ENCODE peak calls at places on chromosomes 16 and 17, in five cellular contexts. F is body of pancreas, W is adrenal gland, R is Panc1, B is lower lobe of right lung. X is an unnamed sample. For H3K27me3 and H3K9me3, the result is how much of the 10 kb centered on the place peaks cover.

GRCh38 chr17:64061157-64061898 is 40.9 kb upstream of the ICAM2 start:
- DNase-seq in B (no peak), R (no peak), F (no peak), W (no peak), X (no peak)

GRCh38 chr16:89324056-89325010 is 106.8 kb downstream of the ZNF778 start:
- DNase-seq in R (no peak), B (peak), F (no peak), W (no peak), X (no peak)

GRCh38 chr16:87434146-87434667 is 42.1 kb downstream of the MAP1LC3B start:
- DNase-seq in W (no peak), R (no peak), B (no peak), F (no peak), X (no peak)

GRCh38 chr16:78676351-78676750 is 576.9 kb downstream of the WWOX start:
- DNase-seq in F (no peak), R (no peak), B (no peak), W (no peak), X (no peak)

GRCh38 chr17:30550512-30551273 is 73.5 kb downstream of the GOSR1 start:
- DNase-seq in W (no peak), F (no peak), B (no peak), R (no peak), X (no peak)

GRCh38 chr17:27207073-27207511 is 86.8 kb upstream of the WSB1 start:
- DNase-seq in R (peak), F (no peak), B (no peak), W (no peak), X (peak)

GRCh38 chr16:86664518-86665318 is 86.4 kb downstream of the FOXL1 start:
- DNase-seq in F (peak), B (no peak), R (peak), W (no peak), X (peak)

GRCh38 chr17:80868022-80868609 is 123.5 kb upstream of the CHMP6 start:
- DNase-seq in R (no peak), W (no peak), B (peak), F (no peak), X (no peak)

GRCh38 chr17:2755941-2756724 is 6.7 kb upstream of the CCDC92B start:
- DNase-seq in R (no peak), F (peak), W (no peak), B (no peak), X (no peak)

GRCh38 chr16:974606-975312 is 4.0 kb upstream of the LMF1 start:
- DNase-seq in R (no peak), W (peak), F (peak), B (no peak), X (no peak)

GRCh38 chr17:48622857-48623256 is 3.3 kb downstream of the HOXB9 start:
- DNase-seq in W (no peak), F (no peak), R (no peak), B (no peak), X (no peak)

GRCh38 chr16:56066617-56067016 is 124.7 kb upstream of the GNAO1 start:
- DNase-seq in B (no peak), F (no peak), R (no peak), W (no peak), X (no peak)

GRCh38 chr16:85416267-85417109 is 196.6 kb upstream of the GSE1 start:
- DNase-seq in B (peak), R (no peak), W (no peak), F (peak), X (peak)

GRCh38 chr17:66437466-66438026 is 135.1 kb downstream of the PRKCA start:
- DNase-seq in B (no peak), R (no peak), W (no peak), F (no peak), X (no peak)

GRCh38 chr17:28476076-28476475 is 2.6 kb downstream of the SLC13A2 start:
- DNase-seq in F (no peak), R (no peak), B (no peak), W (no peak), X (no peak)

DNA sequence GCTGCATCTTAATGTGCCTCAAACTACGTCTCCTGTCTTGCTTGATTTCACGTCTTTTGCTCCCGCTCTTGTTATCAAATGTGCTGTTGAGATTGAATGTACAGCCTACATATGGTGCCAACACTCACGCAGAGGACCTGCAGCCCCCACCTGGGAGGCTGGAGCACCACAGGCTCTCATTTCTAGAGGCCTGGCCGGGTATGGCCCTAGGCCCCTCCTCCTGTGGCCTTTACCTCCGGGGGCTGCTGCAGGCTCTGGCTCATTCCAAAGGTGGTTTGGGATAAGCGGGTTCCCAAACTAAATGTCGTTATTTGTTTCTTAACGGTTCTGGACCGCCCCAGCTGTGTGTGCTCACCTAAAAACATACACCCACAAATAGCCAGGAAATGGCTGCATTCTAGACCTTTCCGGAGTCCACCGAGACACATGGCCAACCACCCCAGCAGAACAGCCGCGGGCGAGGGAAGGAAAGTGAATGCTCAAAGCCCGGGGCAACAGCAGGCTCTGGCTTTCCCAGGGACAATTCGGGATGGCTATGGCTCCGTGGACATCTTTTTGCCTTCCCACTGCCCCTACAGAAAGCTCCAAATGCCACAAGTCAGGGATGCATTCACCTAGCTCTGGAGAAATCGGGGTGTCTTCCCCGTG is 105.9 kb downstream of the ENGASE start:
- DNase-seq in F (no peak), B (no peak), W (no peak), R (no peak), X (no peak)
- H3K27me3 ChIP-seq in F (under half), B (half or more), W (under half), R (under half), X (under half)

GRCh38 chr17:68325961-68326360 is 34.7 kb downstream of the ARSG start:
- DNase-seq in W (no peak), F (no peak), R (no peak), B (no peak), X (no peak)

GRCh38 chr17:68326681-68327080 is 35.4 kb downstream of the ARSG start:
- DNase-seq in R (no peak), W (no peak), B (no peak), F (no peak), X (no peak)

GRCh38 chr17:68328676-68329075 is 37.4 kb downstream of the ARSG start:
- DNase-seq in W (no peak), F (no peak), B (no peak), R (no peak), X (no peak)

GRCh38 chr17:68327823-68328557 is 36.7 kb downstream of the ARSG start:
- DNase-seq in B (no peak), R (no peak), F (no peak), W (no peak), X (no peak)

DNA sequence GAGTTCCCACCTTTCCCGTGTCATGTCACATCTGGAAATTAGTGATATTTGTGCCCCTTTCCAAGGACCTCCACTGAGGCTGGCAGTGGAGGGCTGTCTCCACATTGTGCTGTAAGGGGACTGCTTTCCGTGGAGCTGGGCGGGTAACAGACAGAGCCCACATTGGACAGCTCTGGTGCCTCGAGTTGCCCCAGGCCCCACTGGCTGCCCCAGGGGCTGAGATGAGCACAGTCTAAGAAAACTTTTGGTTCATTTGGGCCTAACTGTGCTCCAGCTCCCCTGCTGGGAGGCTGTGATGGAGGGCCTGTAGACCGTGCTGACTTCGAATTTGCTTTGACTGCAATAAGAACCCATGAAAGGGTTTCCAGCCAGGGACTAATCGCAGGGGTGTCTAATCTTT is 38.0 kb downstream of the ARSG start:
- DNase-seq in W (no peak), R (no peak), B (no peak), F (no peak), X (no peak)
- H3K9me3 ChIP-seq in W (under half), R (under half), B (under half), F (under half), X (under half)

GRCh38 chr17:32266389-32267269 is 997 bp downstream of the RHBDL3 start:
- DNase-seq in W (peak), R (no peak), F (no peak), B (peak), X (no peak)

GRCh38 chr17:32265896-32266388 is 310 bp downstream of the RHBDL3 start:
- DNase-seq in B (no peak), F (no peak), W (no peak), R (no peak), X (no peak)

GRCh38 chr17:32264823-32265191 is 825 bp upstream of the RHBDL3 start:
- DNase-seq in F (no peak), W (no peak), R (no peak), B (peak), X (no peak)

GRCh38 chr17:32264140-32264799 is 1.4 kb upstream of the RHBDL3 start:
- DNase-seq in W (no peak), F (no peak), B (peak), R (no peak), X (no peak)

DNA sequence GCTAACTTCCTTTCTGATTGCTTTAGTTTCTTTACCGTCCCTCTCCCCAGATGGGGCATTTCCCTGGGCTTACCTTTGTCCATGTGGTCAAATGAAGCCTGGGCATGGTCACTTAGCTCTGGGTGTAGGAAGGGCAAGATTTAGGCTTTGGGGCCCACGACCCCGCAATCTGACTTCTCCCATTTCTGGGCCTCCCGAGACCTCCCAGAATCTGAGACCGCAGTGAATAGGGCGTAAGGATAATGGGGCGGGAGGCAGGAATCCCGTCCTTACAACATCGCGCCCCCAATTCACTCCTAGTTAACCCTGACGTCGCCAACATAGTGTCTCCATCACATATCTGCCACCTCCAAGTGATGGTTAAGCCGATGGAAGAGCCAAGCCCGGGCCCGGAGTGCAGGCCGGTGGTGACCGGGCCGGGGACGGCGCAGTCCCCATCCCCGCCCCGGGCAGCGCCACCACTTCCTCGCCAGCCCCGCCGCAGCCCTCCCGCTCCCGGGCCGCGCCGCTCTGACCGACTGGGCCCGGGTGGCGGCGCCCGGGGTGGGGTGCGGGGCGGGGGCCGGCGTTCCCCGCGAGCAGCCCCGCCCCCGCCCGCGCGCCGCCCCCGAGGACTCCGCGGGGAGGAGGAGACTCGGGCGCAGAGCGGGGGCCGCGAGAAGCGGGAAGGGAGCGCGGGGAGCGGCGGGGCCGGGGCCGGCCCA is at the start of gene RHBDL3:
- DNase-seq in F (no peak), W (peak), R (no peak), B (peak), X (no peak)
- H3K4me3 ChIP-seq in F (peak), W (peak), R (peak), B (peak), X (peak)

GRCh38 chr17:55661963-55662834 is 60.5 kb downstream of the TMEM100 start:
- DNase-seq in R (no peak), W (no peak), F (no peak), B (no peak), X (no peak)

GRCh38 chr17:55659661-55660060 is 63.0 kb downstream of the TMEM100 start:
- DNase-seq in F (no peak), W (no peak), B (no peak), R (no peak), X (no peak)

GRCh38 chr17:55663395-55663794 is 59.3 kb downstream of the TMEM100 start:
- DNase-seq in R (no peak), W (no peak), B (no peak), F (no peak), X (no peak)

GRCh38 chr17:55661359-55661758 is 61.3 kb downstream of the TMEM100 start:
- DNase-seq in F (no peak), R (no peak), W (no peak), B (no peak), X (no peak)

DNA sequence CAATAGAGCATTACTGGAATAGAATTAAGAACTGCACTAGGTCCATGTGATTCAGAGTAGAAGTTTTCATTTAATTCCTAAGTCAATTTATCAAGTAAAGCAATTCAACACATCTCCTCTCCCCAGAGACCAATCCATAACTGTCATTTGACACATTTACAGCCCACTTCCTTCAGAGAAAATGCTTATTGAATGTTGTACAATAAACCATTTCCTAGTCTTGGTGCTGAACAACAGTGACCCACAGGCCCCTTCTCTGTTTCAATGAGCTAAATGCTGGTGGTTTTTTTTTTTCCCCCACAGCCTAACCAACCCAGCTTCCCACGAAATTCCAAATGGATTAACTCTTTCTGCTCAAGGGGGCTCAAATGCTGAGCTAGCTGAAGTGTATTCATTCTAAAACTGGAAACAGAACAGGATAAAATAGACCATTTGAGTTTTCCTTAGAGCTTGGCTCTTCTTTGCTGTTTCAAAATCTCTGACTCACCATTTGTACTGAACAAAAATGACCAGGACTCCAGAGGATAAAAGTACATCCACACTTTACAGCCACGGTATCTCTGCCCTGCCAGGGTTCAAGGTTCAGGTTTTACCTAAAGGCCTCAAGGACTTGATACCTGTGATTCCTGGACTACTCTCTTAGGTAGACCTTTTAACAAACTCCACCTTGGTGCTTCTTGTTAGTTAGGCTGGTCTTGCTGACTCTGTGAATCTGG is 62.3 kb downstream of the TMEM100 start:
- DNase-seq in W (no peak), F (no peak), B (no peak), R (no peak), X (peak)
- H3K27me3 ChIP-seq in W (under half), F (under half), B (under half), R (under half), X (under half)

DNA sequence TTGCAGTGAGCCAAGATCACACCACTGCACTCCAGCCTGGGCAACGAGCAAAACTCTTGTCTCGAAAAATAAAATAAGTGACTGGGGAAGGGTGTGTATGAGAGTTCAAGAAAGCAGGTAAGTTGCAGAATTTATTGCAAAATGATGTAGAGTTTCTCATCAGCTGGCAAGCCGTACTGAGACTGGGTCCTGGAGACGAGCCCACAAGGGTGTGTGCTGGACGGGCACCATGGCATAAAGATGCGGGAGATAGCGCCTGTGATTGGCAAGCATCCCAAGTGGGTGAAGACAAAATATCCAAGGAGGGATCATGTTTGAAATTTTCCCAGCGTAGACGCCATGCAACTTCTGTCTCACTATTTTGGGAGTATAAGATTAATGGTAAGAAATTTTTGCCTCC is 59.4 kb downstream of the WNT3 start:
- DNase-seq in W (no peak), B (no peak), F (no peak), R (no peak), X (no peak)
- H3K9me3 ChIP-seq in W (under half), B (under half), F (under half), R (under half), X (under half)

X was measured in small intestine.